ENCODE peak calls at places on chromosomes 1 and 21, in six cellular contexts. X is GM12891, I is SK-N-MC, H is suprapubic skin, M is GM23338, W is transverse colon. C is an unnamed sample.

GRCh38 chr21:41687633-41688032 is 79.2 kb downstream of the RIPK4 start:
- DNase-seq in X (no peak), I (no peak), H (no peak), M (no peak), W (no peak), C (no peak)

GRCh38 chr1:33420870-33421775 is 9.8 kb downstream of the PHC2 start:
- DNase-seq in X (no peak), I (peak), H (no peak), M (no peak), W (no peak), C (no peak)

GRCh38 chr21:45341779-45342178 is 54.1 kb upstream of the POFUT2 start:
- DNase-seq in X (no peak), I (no peak), H (no peak), M (no peak), W (no peak), C (no peak)

GRCh38 chr1:9472386-9473031 is 66.8 kb upstream of the SLC25A33 start:
- DNase-seq in X (no peak), I (no peak), H (no peak), M (no peak), W (no peak), C (no peak)

GRCh38 chr1:3066250-3066711 is 2.7 kb upstream of the PRDM16 start:
- DNase-seq in X (no peak), I (no peak), H (peak), M (peak), W (peak), C (no peak)

GRCh38 chr1:205985330-205986005 is 17.7 kb downstream of the RAB7B start:
- DNase-seq in X (no peak), I (no peak), H (peak), M (no peak), W (no peak), C (no peak)

GRCh38 chr1:11784993-11785769 is 20.6 kb downstream of the MTHFR start:
- DNase-seq in X (peak), I (no peak), H (peak), M (peak), W (peak), C (peak)

GRCh38 chr1:41447995-41448770 is 36.3 kb downstream of the EDN2 start:
- DNase-seq in X (no peak), I (no peak), H (peak), M (no peak), W (no peak), C (no peak)

GRCh38 chr1:48741380-48741779 is 35.3 kb downstream of the BEND5 start:
- DNase-seq in X (no peak), I (no peak), H (no peak), M (no peak), W (no peak), C (no peak)

GRCh38 chr1:36224537-36225297 is 474 bp downstream of the THRAP3 start:
- DNase-seq in X (peak), I (peak), H (peak), M (peak), W (no peak), C (peak)

GRCh38 chr1:26848947-26849774 is 13.8 kb upstream of the SFN start:
- DNase-seq in X (no peak), I (no peak), H (no peak), M (no peak), W (peak), C (no peak)

GRCh38 chr1:116572771-116573170 is 1.9 kb upstream of the CD58 start:
- DNase-seq in X (no peak), I (no peak), H (no peak), M (no peak), W (no peak), C (no peak)

GRCh38 chr21:40923914-40924313 is 77.0 kb upstream of the DSCAM start:
- DNase-seq in X (no peak), I (no peak), H (no peak), M (no peak), W (no peak), C (no peak)

GRCh38 chr1:100719490-100719889 is at the start of gene VCAM1:
- DNase-seq in X (no peak), I (no peak), H (no peak), M (peak), W (no peak), C (no peak)
- TF ChIP-seq POLR2AphosphoS5 in X (no peak), I (no peak), H (no peak), M (no peak), W (no peak), C (peak)

GRCh38 chr1:46202975-46203737 is at the start of gene LURAP1:
- DNase-seq in X (peak), I (no peak), H (no peak), M (peak), W (no peak), C (no peak)
- TF ChIP-seq POLR2AphosphoS5 in X (no peak), I (no peak), H (no peak), M (peak), W (no peak), C (no peak)

GRCh38 chr1:162206749-162207635 is 137.5 kb downstream of the NOS1AP start:
- DNase-seq in X (no peak), I (no peak), H (no peak), M (peak), W (peak), C (no peak)
- TF ChIP-seq POLR2AphosphoS5 in X (no peak), I (no peak), H (no peak), M (no peak), W (no peak), C (no peak)

DNA sequence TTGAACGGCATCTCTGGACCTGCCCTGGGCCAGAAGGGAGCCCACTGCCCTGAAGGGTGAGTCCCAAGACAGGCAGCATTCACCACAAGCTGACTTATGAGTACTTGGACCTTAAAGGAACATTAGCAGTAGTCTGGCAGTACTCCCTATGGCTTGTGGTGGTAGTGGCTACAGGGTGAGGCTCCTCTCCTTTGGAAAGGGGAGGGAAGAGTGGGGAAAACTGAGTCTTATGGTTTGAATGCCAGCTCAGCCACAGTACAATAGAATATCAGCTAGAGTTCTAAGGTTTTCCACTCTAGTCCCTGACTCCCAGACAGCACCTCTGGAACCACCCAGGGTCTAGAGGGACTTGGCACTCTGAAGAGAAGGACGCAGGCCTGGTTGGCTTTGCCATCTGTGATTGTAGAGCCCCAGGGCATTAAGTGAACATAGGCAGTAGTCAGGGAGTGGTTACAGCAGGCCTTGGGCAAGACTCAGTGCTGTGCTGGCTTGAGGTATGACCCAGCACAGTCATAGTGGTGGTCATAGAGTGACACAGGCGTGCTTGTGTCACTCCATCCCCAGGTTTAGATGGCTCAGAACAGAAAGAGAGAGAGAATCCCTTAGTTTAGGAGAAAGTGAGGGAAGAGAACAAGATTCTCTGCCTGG is 31.0 kb downstream of the CD53 start:
- DNase-seq in X (no peak), I (no peak), H (no peak), M (no peak), W (no peak), C (no peak)
- TF ChIP-seq POLR2AphosphoS5 in X (no peak), I (no peak), H (no peak), M (no peak), W (no peak), C (peak)

DNA sequence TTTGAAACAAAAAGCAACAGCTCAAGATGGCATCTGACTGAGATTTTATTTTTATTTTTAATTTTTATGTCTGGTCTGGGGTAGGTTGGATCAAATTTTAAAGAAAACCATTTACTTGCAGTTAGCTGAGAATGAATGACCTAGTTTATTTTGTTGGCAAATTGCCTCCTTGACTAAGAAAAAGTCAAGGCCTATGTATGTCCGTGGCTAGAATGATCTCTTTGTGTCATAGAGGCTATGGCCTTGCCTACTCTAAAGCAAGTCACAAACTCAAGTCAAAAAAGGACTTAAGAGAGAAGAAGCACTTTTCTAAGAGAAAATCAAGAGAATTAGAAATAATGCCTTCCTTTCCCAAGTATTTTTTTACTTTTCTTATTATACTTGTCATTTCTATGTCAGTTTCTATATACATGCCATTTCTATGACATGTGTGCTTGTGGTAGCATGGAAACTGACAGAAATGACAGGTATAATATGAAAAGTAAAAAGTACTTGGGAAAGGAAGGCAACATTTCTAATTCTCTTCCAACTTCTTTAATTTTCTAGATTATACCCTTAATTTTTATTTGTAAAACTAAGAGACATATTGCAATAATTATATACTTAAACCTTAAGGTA is 136.7 kb downstream of the CENPF start:
- DNase-seq in X (no peak), I (no peak), H (no peak), M (no peak), W (no peak), C (no peak)
- TF ChIP-seq POLR2AphosphoS5 in X (no peak), I (no peak), H (no peak), M (no peak), W (no peak), C (no peak)

GRCh38 chr1:5682626-5683235 is 309.5 kb downstream of the NPHP4 start:
- DNase-seq in X (no peak), I (no peak), H (no peak), M (no peak), W (no peak), C (no peak)

GRCh38 chr1:5681654-5682053 is 310.6 kb downstream of the NPHP4 start:
- DNase-seq in X (no peak), I (no peak), H (no peak), M (no peak), W (no peak), C (no peak)

GRCh38 chr1:5685446-5686040 is 306.7 kb downstream of the NPHP4 start:
- DNase-seq in X (no peak), I (no peak), H (no peak), M (no peak), W (no peak), C (no peak)

GRCh38 chr1:5684791-5685190 is 307.4 kb downstream of the NPHP4 start:
- DNase-seq in X (no peak), I (no peak), H (no peak), M (no peak), W (no peak), C (no peak)

DNA sequence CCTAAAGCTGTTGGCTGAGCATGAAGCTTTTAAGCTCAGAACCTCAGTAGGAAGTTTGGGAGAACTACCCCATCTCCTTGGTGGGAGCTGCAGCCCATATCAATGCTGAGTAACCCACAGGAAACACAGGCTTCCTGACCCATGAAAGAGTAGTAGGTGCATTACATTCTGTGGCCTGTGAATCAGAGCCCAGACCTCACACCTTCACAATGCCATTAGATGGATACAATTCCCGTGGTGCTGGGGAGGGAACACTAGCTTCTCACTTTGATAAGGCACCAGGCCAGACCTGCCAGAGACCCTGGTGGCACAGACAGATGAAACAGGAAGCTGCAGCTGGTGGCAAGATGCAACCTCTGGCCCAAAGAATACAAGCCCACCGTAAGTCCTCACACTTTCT is 308.8 kb downstream of the NPHP4 start:
- DNase-seq in X (no peak), I (no peak), H (no peak), M (no peak), W (no peak), C (no peak)
- TF ChIP-seq POLR2AphosphoS5 in X (no peak), I (no peak), H (no peak), M (no peak), W (no peak), C (no peak)

DNA sequence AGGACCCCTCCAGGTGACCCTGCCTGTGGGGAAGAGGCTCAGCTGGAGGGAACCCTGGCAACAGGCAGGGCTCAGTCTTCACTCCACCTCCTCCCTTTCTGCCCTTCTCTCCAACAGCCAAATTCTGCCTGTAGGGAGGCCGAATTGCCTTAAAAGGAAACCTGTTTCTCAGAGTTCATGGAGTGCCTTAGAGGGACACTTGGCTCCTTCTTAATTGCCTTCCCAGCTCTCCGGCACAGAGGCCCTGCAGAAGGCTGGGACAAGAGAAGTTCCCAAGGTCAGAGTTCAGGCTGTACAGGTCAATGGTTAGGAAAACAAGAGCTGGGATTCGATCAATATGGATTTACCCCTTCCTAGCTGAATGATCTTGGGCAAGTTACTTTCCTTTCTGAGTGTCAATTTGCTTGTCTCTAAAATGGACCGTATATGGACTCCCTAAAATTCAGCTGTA is 6.2 kb downstream of the CSRP1 start:
- DNase-seq in X (no peak), I (no peak), H (no peak), M (peak), W (no peak), C (no peak)
- TF ChIP-seq POLR2AphosphoS5 in X (no peak), I (no peak), H (no peak), M (no peak), W (no peak), C (no peak)

GRCh38 chr1:172950528-172950927 is 100.2 kb downstream of the TNFSF18 start:
- DNase-seq in X (no peak), I (no peak), H (no peak), M (no peak), W (no peak), C (no peak)

GRCh38 chr1:172954476-172955150 is 96.1 kb downstream of the TNFSF18 start:
- DNase-seq in X (no peak), I (no peak), H (no peak), M (no peak), W (no peak), C (no peak)

GRCh38 chr1:172952541-172952940 is 98.2 kb downstream of the TNFSF18 start:
- DNase-seq in X (no peak), I (no peak), H (no peak), M (no peak), W (no peak), C (no peak)

GRCh38 chr1:172949096-172949495 is 101.6 kb downstream of the TNFSF18 start:
- DNase-seq in X (no peak), I (no peak), H (no peak), M (no peak), W (no peak), C (no peak)

GRCh38 chr1:172951728-172952365 is 98.9 kb downstream of the TNFSF18 start:
- DNase-seq in X (no peak), I (no peak), H (no peak), M (no peak), W (no peak), C (no peak)
- TF ChIP-seq POLR2AphosphoS5 in X (no peak), I (no peak), H (no peak), M (no peak), W (no peak), C (no peak)

GRCh38 chr1:155195201-155196102 is 12.2 kb downstream of the THBS3 start:
- DNase-seq in X (no peak), I (no peak), H (peak), M (peak), W (no peak), C (no peak)
- TF ChIP-seq POLR2AphosphoS5 in X (no peak), I (no peak), H (no peak), M (no peak), W (no peak), C (no peak)